ENCODE peak calls at places on chromosomes 11 and 22, in seven cellular contexts. C is stomach; S is OCI-LY7; U is RKO; V is AG10803; R is CD4-positive, CD25-positive, alpha-beta regulatory T cell; I is MG63. M is an unnamed sample.

GRCh38 chr11:4185561-4185960 is 91.0 kb downstream of the RRM1 start:
- DNase-seq in I (no peak), R (no peak), V (no peak), S (no peak), U (no peak), C (no peak), M (no peak)

GRCh38 chr11:87809256-87809655 is 366.0 kb downstream of the RAB38 start:
- DNase-seq in R (no peak), S (no peak), U (no peak), I (no peak), C (no peak), V (no peak), M (no peak)

GRCh38 chr22:46025225-46025972 is 48.4 kb upstream of the WNT7B start:
- DNase-seq in U (no peak), V (no peak), I (no peak), S (no peak), R (no peak), C (no peak), M (no peak)

GRCh38 chr11:105670811-105671210 is 60.9 kb downstream of the GRIA4 start:
- DNase-seq in U (peak), V (no peak), I (peak), C (no peak), S (no peak), R (no peak), M (peak)

GRCh38 chr11:75347781-75348613 is 3.5 kb downstream of the ARRB1 start:
- DNase-seq in V (peak), R (no peak), C (no peak), I (peak), U (no peak), S (no peak), M (no peak)

GRCh38 chr11:124605719-124606118 is 5.5 kb upstream of the PANX3 start:
- DNase-seq in C (no peak), I (no peak), V (no peak), U (no peak), S (no peak), R (no peak), M (no peak)

GRCh38 chr22:36552300-36552699 is 23.3 kb upstream of the EIF3D start:
- DNase-seq in V (no peak), R (no peak), S (peak), C (no peak), U (no peak), I (no peak), M (no peak)

GRCh38 chr11:75554258-75555022 is 7.6 kb upstream of the SERPINH1 start:
- DNase-seq in V (peak), R (no peak), C (peak), U (no peak), S (no peak), I (peak), M (no peak)

GRCh38 chr11:127106938-127107337 is 106.4 kb upstream of the KIRREL3 start:
- DNase-seq in I (no peak), R (no peak), V (no peak), S (no peak), C (no peak), U (no peak), M (no peak)

GRCh38 chr22:19823638-19824196 is 31.0 kb downstream of the GNB1L start:
- DNase-seq in S (no peak), I (no peak), R (no peak), U (no peak), C (peak), V (no peak), M (no peak)

GRCh38 chr11:116643521-116643920 is 129.3 kb downstream of the BUD13 start:
- DNase-seq in C (no peak), U (no peak), I (no peak), V (no peak), R (no peak), S (no peak), M (no peak)

GRCh38 chr11:69209038-69209350 is 53.3 kb downstream of the SMIM38 start:
- DNase-seq in V (no peak), I (no peak), R (no peak), U (no peak), C (no peak), S (no peak), M (no peak)

GRCh38 chr11:13896175-13896989 is 66.1 kb upstream of the SPON1 start:
- DNase-seq in U (no peak), V (no peak), C (no peak), R (no peak), S (no peak), I (no peak), M (peak)

GRCh38 chr22:29330291-29330690 is 14.8 kb upstream of the RASL10A start:
- DNase-seq in S (no peak), R (no peak), U (no peak), I (no peak), C (no peak), V (no peak), M (no peak)

GRCh38 chr11:99371257-99371656 is 350.5 kb downstream of the CNTN5 start:
- DNase-seq in R (no peak), I (no peak), V (no peak), S (no peak), U (no peak), C (no peak), M (no peak)

GRCh38 chr11:64776875-64777274 is 1.5 kb downstream of the SF1 start:
- DNase-seq in R (no peak), C (no peak), S (no peak), U (no peak), I (no peak), V (no peak), M (no peak)

GRCh38 chr11:31794546-31794945 is 16.6 kb downstream of the PAX6 start:
- DNase-seq in U (no peak), C (no peak), I (no peak), V (no peak), R (no peak), S (no peak), M (no peak)

GRCh38 chr22:24845036-24845918 is 39.3 kb downstream of the SGSM1 start:
- DNase-seq in C (no peak), U (peak), V (peak), I (peak), R (no peak), S (no peak), M (no peak)

GRCh38 chr11:109853156-109853776 is 239.9 kb upstream of the ZC3H12C start:
- DNase-seq in R (no peak), I (no peak), V (peak), S (peak), U (peak), C (no peak), M (peak)

GRCh38 chr11:44381261-44381660 is 71.3 kb upstream of the ALX4 start:
- DNase-seq in S (no peak), V (no peak), C (no peak), I (no peak), R (no peak), U (no peak), M (no peak)

M was measured in ACHN.